ENCODE peak calls at places on chromosomes 7 and 10, in five cellular contexts. S is sigmoid colon, C is CD14-positive monocyte, T is activated B cell treated with CpG ODN at 0.5 μM for 24 hours, E is HL-60. M is an unnamed sample.

GRCh38 chr10:131090761-131091661 is 220.5 kb downstream of the TCERG1L start:
- DNase-seq in S (no peak), C (no peak), T (no peak), E (no peak), M (no peak)

GRCh38 chr10:132152896-132153580 is 33.7 kb upstream of the DPYSL4 start:
- DNase-seq in S (no peak), C (peak), T (no peak), E (no peak), M (peak)

GRCh38 chr10:31582365-31583052 is 263.5 kb downstream of the ZEB1 start:
- DNase-seq in S (peak), C (peak), T (no peak), E (no peak), M (no peak)

GRCh38 chr7:7251742-7252141 is 69.4 kb downstream of the C1GALT1 start:
- DNase-seq in S (no peak), C (no peak), T (no peak), E (peak), M (no peak)

GRCh38 chr10:13839030-13839429 is 252.3 kb downstream of the PRPF18 start:
- DNase-seq in S (no peak), C (no peak), T (no peak), E (no peak), M (no peak)

GRCh38 chr7:47513741-47514241 is 68.1 kb downstream of the TNS3 start:
- DNase-seq in S (peak), C (no peak), T (no peak), E (no peak), M (no peak)

GRCh38 chr10:132708936-132709335 is 77.0 kb downstream of the NKX6-2 start:
- DNase-seq in S (peak), C (peak), T (no peak), E (no peak), M (peak)

GRCh38 chr7:157089100-157089510 is 49.6 kb upstream of the UBE3C start:
- DNase-seq in S (no peak), C (no peak), T (no peak), E (no peak), M (no peak)

GRCh38 chr10:36224431-36224985 is 582.4 kb upstream of the FZD8 start:
- DNase-seq in S (no peak), C (no peak), T (no peak), E (no peak), M (no peak)

GRCh38 chr10:100551733-100552132 is 16.0 kb downstream of the HIF1AN start:
- DNase-seq in S (no peak), C (no peak), T (no peak), E (no peak), M (no peak)

GRCh38 chr7:47295606-47296005 is 286.3 kb downstream of the TNS3 start:
- DNase-seq in S (no peak), C (no peak), T (no peak), E (no peak), M (no peak)

GRCh38 chr7:47539398-47540052 is 42.4 kb downstream of the TNS3 start:
- DNase-seq in S (no peak), C (no peak), T (no peak), E (no peak), M (peak)

GRCh38 chr10:104256335-104257080 is 1.8 kb downstream of the GSTO1 start:
- DNase-seq in S (no peak), C (no peak), T (no peak), E (no peak), M (no peak)

GRCh38 chr7:157568785-157569584 is 232.2 kb downstream of the DNAJB6 start:
- DNase-seq in S (peak), C (no peak), T (peak), E (no peak), M (peak)

GRCh38 chr10:18549105-18549504 is 102.3 kb downstream of the NSUN6 start:
- DNase-seq in S (no peak), C (no peak), T (no peak), E (no peak), M (no peak)

GRCh38 chr10:18556522-18557147 is 94.8 kb downstream of the NSUN6 start:
- DNase-seq in S (no peak), C (no peak), T (no peak), E (no peak), M (no peak)

GRCh38 chr10:18545626-18546025 is 105.8 kb downstream of the NSUN6 start:
- DNase-seq in S (no peak), C (no peak), T (no peak), E (no peak), M (no peak)

GRCh38 chr10:18554479-18554878 is 96.9 kb downstream of the NSUN6 start:
- DNase-seq in S (no peak), C (no peak), T (no peak), E (no peak), M (no peak)

DNA sequence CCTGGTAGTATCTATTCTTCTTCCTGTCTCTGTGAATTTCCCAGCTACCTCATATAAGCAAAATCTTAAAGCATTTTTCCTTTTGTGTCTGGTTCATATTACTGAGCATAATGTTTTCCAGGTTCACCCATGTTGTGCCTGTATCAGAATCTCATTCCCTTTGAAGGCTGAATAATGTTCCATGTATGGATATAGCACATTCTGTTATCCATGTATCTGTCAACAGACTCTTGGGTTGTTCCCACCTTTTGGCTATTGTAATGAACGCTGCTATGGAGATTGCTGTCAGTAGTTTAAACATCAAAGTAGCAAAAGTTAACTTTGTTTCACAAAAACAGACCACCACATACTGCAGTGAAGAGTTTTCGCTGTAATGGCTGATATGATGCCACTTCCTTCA is 99.9 kb downstream of the NSUN6 start:
- DNase-seq in S (no peak), C (no peak), T (no peak), E (no peak), M (no peak)
- TF ChIP-seq CTCF in S (no peak), C (no peak), T (no peak), E (no peak), M (no peak)

DNA sequence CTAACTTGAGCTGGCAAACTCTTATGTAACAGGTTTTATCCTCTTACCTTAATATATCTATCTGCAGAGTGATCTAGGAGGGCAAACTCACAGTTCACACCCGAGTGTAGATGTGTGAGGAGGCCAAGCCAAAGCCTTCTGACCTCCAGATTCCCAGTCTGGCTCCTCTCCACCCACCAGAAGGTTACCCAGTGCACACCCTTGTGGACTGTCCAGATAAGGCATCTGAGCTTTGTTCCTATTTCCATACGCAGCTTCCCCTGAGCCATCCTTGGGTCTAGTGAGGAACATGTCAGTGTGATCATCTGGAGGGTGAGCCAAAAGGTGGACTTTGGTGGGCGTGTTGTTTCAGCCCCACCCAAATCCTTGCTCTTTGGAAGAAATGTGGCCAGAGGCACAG is 203.0 kb upstream of the MEOX2 start:
- DNase-seq in S (no peak), C (no peak), T (no peak), E (no peak), M (no peak)
- TF ChIP-seq CTCF in S (no peak), C (no peak), T (no peak), E (no peak), M (peak)

DNA sequence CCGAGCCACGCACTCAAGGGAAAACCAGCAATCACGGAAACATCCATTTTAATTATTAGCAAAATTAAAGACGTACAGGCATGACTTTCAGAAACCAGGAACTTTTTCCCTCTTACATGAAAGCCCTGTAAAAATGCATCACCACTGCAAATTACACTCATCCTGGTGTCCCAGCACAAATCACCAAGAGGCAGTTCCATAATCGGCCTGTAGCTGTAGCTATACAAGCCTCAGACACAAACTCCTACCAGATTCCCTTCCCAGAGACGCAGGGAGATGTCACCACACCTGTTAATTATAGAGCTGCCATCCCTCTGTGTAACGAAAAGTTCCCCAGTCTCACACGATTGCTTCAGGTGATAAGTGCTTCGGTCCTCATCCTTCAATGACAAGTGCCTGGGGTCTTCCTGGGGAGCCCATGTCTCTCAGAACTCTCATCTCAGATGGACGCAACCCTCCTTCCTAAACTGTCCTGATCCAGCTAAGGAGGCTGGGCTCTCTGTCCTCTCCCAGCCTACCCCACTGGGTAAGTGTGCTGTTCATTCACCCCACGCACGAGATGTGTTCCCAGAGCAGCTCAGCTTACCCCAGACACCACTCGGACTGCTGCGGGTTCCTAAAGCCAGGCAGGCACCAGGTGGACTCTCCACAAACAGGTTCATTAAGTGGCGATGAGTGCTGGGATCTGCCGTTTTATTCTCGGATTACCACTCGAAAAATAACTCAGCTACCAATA is 5.9 kb downstream of the FGFR2 start:
- DNase-seq in S (peak), C (no peak), T (no peak), E (no peak), M (peak)
- TF ChIP-seq CTCF in S (peak), C (no peak), T (no peak), E (no peak), M (peak)

GRCh38 chr7:35717516-35717915 is 22.6 kb upstream of the HERPUD2 start:
- DNase-seq in S (no peak), C (no peak), T (no peak), E (no peak), M (no peak)
- TF ChIP-seq CTCF in S (no peak), C (no peak), T (no peak), E (no peak), M (no peak)

DNA sequence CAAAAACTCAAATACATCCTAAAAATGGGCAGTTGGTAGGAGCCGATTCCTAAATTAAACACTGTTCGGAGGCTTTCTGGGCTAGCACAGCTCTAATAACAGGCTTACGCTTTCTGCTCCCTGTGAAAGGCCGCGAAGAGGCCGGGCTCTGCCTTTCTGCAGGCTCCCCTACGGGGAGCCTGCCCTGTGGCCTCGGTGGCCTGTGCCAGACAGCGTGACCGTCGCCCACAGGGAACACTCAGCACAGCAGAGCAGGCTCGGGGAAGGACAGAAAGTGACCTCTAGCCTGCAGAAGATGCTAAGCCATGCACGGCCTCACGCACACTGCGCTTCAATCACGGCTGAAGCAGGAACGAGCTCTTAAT is 64.2 kb downstream of the DIP2C start:
- DNase-seq in S (no peak), C (no peak), T (no peak), E (no peak), M (no peak)
- TF ChIP-seq CTCF in S (no peak), C (no peak), T (no peak), E (no peak), M (no peak)

GRCh38 chr7:35430547-35431153 is 176.8 kb upstream of the TBX20 start:
- DNase-seq in S (no peak), C (no peak), T (no peak), E (peak), M (no peak)
- TF ChIP-seq CTCF in S (no peak), C (peak), T (no peak), E (peak), M (peak)

GRCh38 chr7:5284304-5285281 is 1.9 kb downstream of the SLC29A4 start:
- DNase-seq in S (no peak), C (no peak), T (no peak), E (no peak), M (no peak)
- TF ChIP-seq CTCF in S (no peak), C (peak), T (no peak), E (peak), M (peak)